ENCODE peak calls at places on chromosomes 1 and 21, in seven cellular contexts. O is uterus, X is prostate gland, G is heart left ventricle, U is thyroid gland, S is ovary, I is Peyer's patch. Q is an unnamed sample. For H3K4me1 and H3K36me3, the result is how much of the 10 kb centered on the place peaks cover.

GRCh38 chr1:118963456-118964430 is 24.4 kb downstream of the TBX15 start:
- DNase-seq in O (no peak), X (no peak), G (no peak), U (no peak), S (no peak), I (peak), Q (no peak)

GRCh38 chr1:211978596-211978995 is 56.8 kb downstream of the INTS7 start:
- DNase-seq in O (no peak), X (no peak), G (no peak), U (no peak), S (no peak), I (no peak), Q (no peak)

GRCh38 chr21:42548687-42549406 is 35.2 kb downstream of the SLC37A1 start:
- DNase-seq in O (no peak), X (no peak), G (no peak), U (no peak), S (no peak), I (peak), Q (no peak)

GRCh38 chr1:99814373-99814900 is 35.7 kb upstream of the AGL start:
- DNase-seq in O (no peak), X (no peak), G (no peak), U (no peak), S (no peak), I (no peak), Q (no peak)

GRCh38 chr1:234531181-234532132 is 52.5 kb upstream of the TARBP1 start:
- DNase-seq in O (peak), X (peak), G (peak), U (peak), S (peak), I (peak), Q (no peak)

GRCh38 chr1:235207202-235207565 is 46.1 kb upstream of the RBM34 start:
- DNase-seq in O (no peak), X (no peak), G (no peak), U (no peak), S (no peak), I (no peak), Q (no peak)

GRCh38 chr1:101344745-101345144 is 107.9 kb downstream of the S1PR1 start:
- DNase-seq in O (no peak), X (no peak), G (no peak), U (no peak), S (no peak), I (no peak), Q (no peak)

GRCh38 chr1:89519779-89520358 is 4.8 kb upstream of the LRRC8B start:
- DNase-seq in O (no peak), X (peak), G (no peak), U (no peak), S (no peak), I (peak), Q (peak)

GRCh38 chr21:46128983-46129571 is 26.3 kb downstream of the FTCD start:
- DNase-seq in O (no peak), X (no peak), G (no peak), U (peak), S (peak), I (no peak), Q (no peak)

GRCh38 chr1:117093091-117093534 is 28.4 kb downstream of the TRIM45 start:
- DNase-seq in O (peak), X (no peak), G (no peak), U (peak), S (no peak), I (peak), Q (peak)

GRCh38 chr1:8420318-8420717 is 102.4 kb downstream of the SLC45A1 start:
- DNase-seq in O (no peak), X (no peak), G (no peak), U (no peak), S (no peak), I (peak), Q (no peak)

GRCh38 chr1:233075045-233075444 is 124.6 kb downstream of the NTPCR start:
- DNase-seq in O (no peak), X (no peak), G (no peak), U (no peak), S (no peak), I (no peak), Q (no peak)

GRCh38 chr1:32741417-32742131 is 39.0 kb upstream of the SYNC start:
- DNase-seq in O (no peak), X (no peak), G (peak), U (peak), S (peak), I (no peak), Q (no peak)

GRCh38 chr1:59318271-59318865 is 21.5 kb downstream of the FGGY start:
- DNase-seq in O (no peak), X (no peak), G (no peak), U (no peak), S (no peak), I (no peak), Q (no peak)

GRCh38 chr1:905071-905749 is 18.5 kb upstream of the SAMD11 start:
- DNase-seq in O (peak), X (peak), G (peak), U (peak), S (peak), I (peak), Q (peak)

GRCh38 chr21:41877901-41878830 is 978 bp downstream of the PRDM15 start:
- DNase-seq in O (peak), X (no peak), G (no peak), U (peak), S (peak), I (peak), Q (peak)

GRCh38 chr1:118325545-118326225 is 140.7 kb upstream of the SPAG17 start:
- DNase-seq in O (no peak), X (no peak), G (no peak), U (no peak), S (no peak), I (no peak), Q (no peak)

GRCh38 chr1:60583696-60584095 is 498.7 kb upstream of the NFIA start:
- DNase-seq in O (no peak), X (no peak), G (no peak), U (no peak), S (no peak), I (no peak), Q (no peak)

GRCh38 chr1:231383159-231383855 is 38.8 kb downstream of the EGLN1 start:
- DNase-seq in O (no peak), X (no peak), G (no peak), U (no peak), S (no peak), I (no peak), Q (no peak)

GRCh38 chr21:35202431-35202830 is 153.3 kb upstream of the RUNX1 start:
- DNase-seq in O (no peak), X (no peak), G (no peak), U (no peak), S (no peak), I (no peak), Q (no peak)

GRCh38 chr1:234866007-234866866 is 256.3 kb upstream of the IRF2BP2 start:
- DNase-seq in O (peak), X (no peak), G (no peak), U (no peak), S (no peak), I (peak), Q (peak)

GRCh38 chr1:180250499-180250770 is 20.4 kb downstream of the LHX4 start:
- DNase-seq in O (no peak), X (no peak), G (no peak), U (no peak), S (no peak), I (no peak), Q (no peak)

GRCh38 chr1:19032701-19033515 is 76.4 kb upstream of the IFFO2 start:
- DNase-seq in O (no peak), X (no peak), G (no peak), U (no peak), S (no peak), I (peak), Q (no peak)

GRCh38 chr1:181073638-181074037 is 14.9 kb upstream of the IER5 start:
- DNase-seq in O (no peak), X (peak), G (no peak), U (no peak), S (no peak), I (no peak), Q (no peak)

GRCh38 chr1:209800984-209801834 is 4.7 kb downstream of the IRF6 start:
- DNase-seq in O (peak), X (no peak), G (peak), U (peak), S (peak), I (no peak), Q (peak)

GRCh38 chr21:38958940-38959685 is 153.4 kb downstream of the ETS2 start:
- DNase-seq in O (peak), X (no peak), G (peak), U (no peak), S (no peak), I (peak), Q (peak)

GRCh38 chr1:205918955-205919746 is 24.1 kb downstream of the SLC26A9 start:
- DNase-seq in O (peak), X (peak), G (peak), U (peak), S (peak), I (peak), Q (peak)

DNA sequence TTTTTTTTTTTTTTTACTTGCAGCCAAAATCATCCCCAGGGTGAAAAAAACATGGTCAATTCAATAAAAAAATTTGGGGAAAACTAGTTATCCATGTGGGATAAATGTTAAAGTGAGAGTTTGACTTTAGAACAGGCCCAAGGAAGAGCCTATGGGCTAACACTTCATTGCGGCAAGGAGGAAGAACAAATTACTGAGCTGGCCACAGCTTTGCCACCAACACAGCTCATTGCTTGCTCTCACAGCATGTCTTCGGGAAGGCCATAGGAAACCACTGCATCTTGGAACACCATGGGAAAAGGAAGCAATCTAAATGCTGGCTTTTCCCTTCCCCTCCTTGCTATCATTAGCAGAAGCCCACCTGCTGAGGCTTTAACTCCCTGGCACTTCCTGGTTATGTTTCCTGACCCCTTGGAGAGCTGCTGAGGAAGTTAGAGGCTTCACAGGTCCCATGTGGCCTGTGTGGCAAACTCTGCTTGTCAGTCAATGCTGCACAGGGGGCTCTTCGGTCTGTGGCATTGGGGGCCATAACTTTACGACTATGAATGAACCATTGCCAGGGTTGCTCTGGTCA is 86.0 kb downstream of the SLC25A24 start:
- DNase-seq in O (no peak), X (no peak), G (no peak), U (no peak), S (no peak), I (no peak), Q (no peak)
- H3K4me1 ChIP-seq in O (under half), X (under half), G (under half), U (under half), S (under half), I (under half), Q (under half)

DNA sequence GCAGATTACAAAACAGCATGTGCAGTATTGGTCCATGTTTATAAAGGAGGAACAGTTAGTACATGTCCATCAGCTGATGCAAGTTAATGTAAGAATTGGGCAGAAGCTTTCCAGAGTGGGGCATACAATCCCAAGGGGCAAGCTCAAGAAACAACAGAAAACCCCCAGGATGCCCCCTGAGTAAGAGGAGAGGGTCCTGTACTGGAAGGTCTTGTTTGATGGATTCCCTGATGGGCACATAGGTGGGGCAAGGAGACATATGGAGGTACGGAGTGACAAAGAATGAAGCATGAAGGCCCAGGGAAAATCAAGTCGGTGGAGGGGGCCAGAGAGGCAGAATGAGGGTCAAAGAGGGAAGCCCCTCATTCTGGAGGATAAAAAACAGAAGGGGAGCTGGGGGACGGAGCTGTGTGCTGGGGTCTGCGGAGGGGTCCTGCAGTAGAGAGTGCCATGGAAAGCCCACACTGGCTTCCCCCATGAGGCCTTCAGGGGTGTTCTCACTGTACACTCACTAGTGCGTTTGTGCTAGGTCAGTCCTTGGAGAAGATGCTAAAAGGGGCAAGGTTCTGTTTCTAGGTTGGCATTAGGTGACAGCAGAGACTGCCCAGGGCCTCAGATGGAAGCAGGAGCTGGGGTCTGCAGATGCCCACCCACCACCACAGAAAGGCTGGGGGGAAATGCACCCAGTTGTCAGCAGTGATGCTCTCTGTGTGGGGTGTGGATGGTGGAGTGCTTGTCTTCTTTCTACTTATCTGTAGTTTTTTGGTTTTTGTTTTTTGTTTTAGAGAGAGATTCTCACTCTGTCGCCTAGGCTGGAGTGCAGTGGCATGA is 12.5 kb upstream of the MATN1 start:
- DNase-seq in O (no peak), X (no peak), G (no peak), U (no peak), S (no peak), I (no peak), Q (no peak)
- H3K36me3 ChIP-seq in O (under half), X (under half), G (under half), U (under half), S (under half), I (under half), Q (under half)

DNA sequence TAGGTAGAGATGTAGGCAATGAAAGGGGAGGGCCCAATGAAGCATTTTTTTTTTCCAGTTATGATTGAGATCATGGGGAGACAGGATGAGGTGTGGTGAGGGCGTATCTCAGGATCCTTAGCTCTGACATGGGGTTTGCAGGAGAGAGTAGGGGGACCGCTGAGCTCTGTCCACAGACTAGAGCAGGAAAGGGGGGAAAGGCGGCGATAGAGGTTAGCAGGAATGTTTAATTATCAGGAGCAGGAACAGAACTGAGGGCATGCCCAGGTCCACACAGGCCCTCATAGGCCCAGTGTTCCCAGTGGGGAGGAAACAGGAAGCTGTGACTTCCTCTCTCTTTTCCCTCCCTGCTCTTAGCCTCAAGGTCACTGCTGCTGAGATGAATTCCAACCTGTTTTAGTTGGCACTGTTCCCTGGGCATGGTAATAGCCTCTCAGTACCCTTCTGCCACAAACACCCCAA is 876 bp upstream of the RXFP4 start:
- DNase-seq in O (peak), X (no peak), G (peak), U (peak), S (peak), I (peak), Q (peak)
- TF ChIP-seq POLR2A in O (no peak), X (no peak), G (no peak), U (no peak), S (no peak), I (no peak), Q (no peak)

DNA sequence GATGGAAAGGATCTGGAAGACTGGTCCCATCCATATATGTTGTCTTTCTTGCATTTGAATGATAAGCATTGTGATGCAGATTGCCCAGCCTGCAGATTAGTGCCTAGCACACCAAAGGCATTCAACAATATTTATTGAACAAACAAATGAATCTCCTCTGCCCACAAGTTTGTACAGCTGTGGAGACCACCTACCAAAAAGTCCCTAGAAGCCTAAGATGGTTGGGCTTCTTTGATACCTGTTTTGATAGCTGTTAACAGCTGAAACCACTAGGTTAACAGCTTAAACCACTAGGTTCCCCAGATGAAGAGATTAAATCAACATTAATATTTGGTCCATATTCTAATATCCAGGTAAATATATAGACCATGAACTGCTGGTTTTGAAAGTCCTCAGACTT is 9.8 kb downstream of the DUSP10 start:
- DNase-seq in O (no peak), X (no peak), G (no peak), U (no peak), S (no peak), I (no peak), Q (no peak)
- H3K4me1 ChIP-seq in O (under half), X (under half), G (under half), U (under half), S (under half), I (under half), Q (under half)

GRCh38 chr1:109926662-109927300 is 16.1 kb downstream of the CSF1 start:
- DNase-seq in O (no peak), X (no peak), G (no peak), U (no peak), S (no peak), I (no peak), Q (no peak)

GRCh38 chr1:109927356-109927755 is 16.7 kb downstream of the CSF1 start:
- DNase-seq in O (no peak), X (no peak), G (no peak), U (no peak), S (no peak), I (no peak), Q (no peak)

GRCh38 chr1:109929170-109929569 is 18.5 kb downstream of the CSF1 start:
- DNase-seq in O (no peak), X (peak), G (no peak), U (no peak), S (no peak), I (no peak), Q (no peak)

GRCh38 chr1:109928591-109929111 is 18.0 kb downstream of the CSF1 start:
- DNase-seq in O (peak), X (no peak), G (peak), U (peak), S (peak), I (peak), Q (peak)

GRCh38 chr1:109927908-109928307 is 17.3 kb downstream of the CSF1 start:
- DNase-seq in O (peak), X (peak), G (peak), U (peak), S (peak), I (peak), Q (peak)
- H3K36me3 ChIP-seq in O (under half), X (under half), G (under half), U (under half), S (under half), I (under half), Q (under half)

GRCh38 chr1:185733818-185734709 is at the start of gene HMCN1:
- DNase-seq in O (peak), X (peak), G (peak), U (peak), S (peak), I (peak), Q (peak)
- TF ChIP-seq POLR2A in O (peak), X (no peak), G (peak), U (peak), S (no peak), I (no peak), Q (peak)